ENCODE peak calls at places on chromosomes 1 and 21, in seven cellular contexts. One of them, this sample, is unnamed.
A peak's percentile ranks its signal among the peaks of the same experiment; 100 is the strongest.

GRCh38 chr1:36816348-36816747 is 218.0 kb downstream of the GRIK3 start:
- DNase-seq in HuH-7.5: no peak
- DNase-seq in brain pericyte: no peak
- DNase-seq in NCI-H2081: no peak
- DNase-seq in choroid plexus epithelial cell: no peak
- DNase-seq in GM12891: no peak
- DNase-seq in fibroblast of pulmonary artery: no peak
- DNase-seq in this sample: peak; percentile 6

GRCh38 chr1:53349968-53350852 is 22.3 kb upstream of the LRP8 start:
- DNase-seq in HuH-7.5: no peak
- DNase-seq in brain pericyte: no peak
- DNase-seq in NCI-H2081: no peak
- DNase-seq in choroid plexus epithelial cell: no peak
- DNase-seq in GM12891: no peak
- DNase-seq in fibroblast of pulmonary artery: no peak
- DNase-seq in this sample: no peak

GRCh38 chr1:230681599-230681998 is 32.3 kb downstream of the AGT start:
- DNase-seq in HuH-7.5: no peak
- DNase-seq in brain pericyte: peak; percentile 52
- DNase-seq in NCI-H2081: peak; percentile 44
- DNase-seq in choroid plexus epithelial cell: peak; percentile 94
- DNase-seq in GM12891: no peak
- DNase-seq in fibroblast of pulmonary artery: peak; percentile 84
- DNase-seq in this sample: peak; percentile 66

GRCh38 chr21:22657786-22658185 is 1659.6 kb downstream of the NCAM2 start:
- DNase-seq in HuH-7.5: no peak
- DNase-seq in brain pericyte: no peak
- DNase-seq in NCI-H2081: no peak
- DNase-seq in choroid plexus epithelial cell: no peak
- DNase-seq in GM12891: no peak
- DNase-seq in fibroblast of pulmonary artery: no peak
- DNase-seq in this sample: no peak

GRCh38 chr1:109821831-109822745 is 58.4 kb upstream of the EPS8L3 start:
- DNase-seq in HuH-7.5: no peak
- DNase-seq in brain pericyte: no peak
- DNase-seq in NCI-H2081: no peak
- DNase-seq in choroid plexus epithelial cell: no peak
- DNase-seq in GM12891: no peak
- DNase-seq in fibroblast of pulmonary artery: peak; percentile 56
- DNase-seq in this sample: peak; percentile 11

GRCh38 chr1:107787299-107787698 is 177.7 kb downstream of the VAV3 start:
- DNase-seq in HuH-7.5: no peak
- DNase-seq in brain pericyte: no peak
- DNase-seq in NCI-H2081: no peak
- DNase-seq in choroid plexus epithelial cell: peak; percentile 13
- DNase-seq in GM12891: no peak
- DNase-seq in fibroblast of pulmonary artery: no peak
- DNase-seq in this sample: peak; percentile 50

GRCh38 chr1:51877434-51878306 is 857 bp downstream of the NRDC start:
- DNase-seq in HuH-7.5: no peak
- DNase-seq in brain pericyte: no peak
- DNase-seq in NCI-H2081: peak; percentile 49
- DNase-seq in choroid plexus epithelial cell: peak; percentile 59
- DNase-seq in GM12891: no peak
- DNase-seq in fibroblast of pulmonary artery: peak; percentile 44
- DNase-seq in this sample: peak; percentile 20

GRCh38 chr1:155812878-155813277 is 44.1 kb downstream of the GON4L start:
- DNase-seq in HuH-7.5: no peak
- DNase-seq in brain pericyte: no peak
- DNase-seq in NCI-H2081: no peak
- DNase-seq in choroid plexus epithelial cell: no peak
- DNase-seq in GM12891: no peak
- DNase-seq in fibroblast of pulmonary artery: no peak
- DNase-seq in this sample: no peak

GRCh38 chr1:29633784-29634183 is 397.5 kb downstream of the PTPRU start:
- DNase-seq in HuH-7.5: no peak
- DNase-seq in brain pericyte: no peak
- DNase-seq in NCI-H2081: peak; percentile 15
- DNase-seq in choroid plexus epithelial cell: no peak
- DNase-seq in GM12891: no peak
- DNase-seq in fibroblast of pulmonary artery: no peak
- DNase-seq in this sample: no peak

GRCh38 chr1:31570906-31571305 is 5.4 kb upstream of the TINAGL1 start:
- DNase-seq in HuH-7.5: no peak
- DNase-seq in brain pericyte: no peak
- DNase-seq in NCI-H2081: no peak
- DNase-seq in choroid plexus epithelial cell: peak; percentile 45
- DNase-seq in GM12891: no peak
- DNase-seq in fibroblast of pulmonary artery: no peak
- DNase-seq in this sample: no peak

GRCh38 chr1:67532452-67533216 is 102.4 kb upstream of the SERBP1 start:
- DNase-seq in HuH-7.5: peak; percentile 62
- DNase-seq in brain pericyte: peak; percentile 59
- DNase-seq in NCI-H2081: peak; percentile 63
- DNase-seq in choroid plexus epithelial cell: peak; percentile 96
- DNase-seq in GM12891: peak; percentile 35
- DNase-seq in fibroblast of pulmonary artery: peak; percentile 94
- DNase-seq in this sample: peak; percentile 48

GRCh38 chr1:85850238-85850637 is 142.0 kb upstream of the ZNHIT6 start:
- DNase-seq in HuH-7.5: no peak
- DNase-seq in brain pericyte: peak; percentile 70
- DNase-seq in NCI-H2081: no peak
- DNase-seq in choroid plexus epithelial cell: peak; percentile 96
- DNase-seq in GM12891: no peak
- DNase-seq in fibroblast of pulmonary artery: peak; percentile 92
- DNase-seq in this sample: no peak